ENCODE peak calls at places on chromosome 14, in eight cellular contexts. W, M, Z, N, X, U, H and P are unnamed samples.

GRCh38 chr14:104288272-104288671 is 149.9 kb downstream of the KIF26A start:
- DNase-seq in H (no peak), U (no peak), N (no peak), Z (no peak), X (no peak), M (no peak), W (no peak), P (no peak)

GRCh38 chr14:35416108-35416750 is 11.7 kb upstream of the NFKBIA start:
- DNase-seq in U (no peak), X (no peak), H (peak), Z (no peak), N (no peak), W (no peak), M (no peak), P (no peak)

GRCh38 chr14:105376521-105377440 is 21.6 kb upstream of the TEX22 start:
- DNase-seq in W (no peak), H (no peak), N (no peak), Z (no peak), U (no peak), M (no peak), X (no peak), P (no peak)

GRCh38 chr14:89417469-89418225 is 614 bp upstream of the FOXN3 start:
- DNase-seq in X (peak), Z (peak), M (peak), U (no peak), H (peak), W (peak), N (no peak), P (peak)

GRCh38 chr14:101101456-101102056 is 198.0 kb upstream of the RTL1 start:
- DNase-seq in U (no peak), X (no peak), H (no peak), Z (no peak), N (no peak), M (no peak), W (no peak), P (peak)

GRCh38 chr14:72774894-72775620 is 118.8 kb downstream of the DPF3 start:
- DNase-seq in U (no peak), M (no peak), N (no peak), Z (no peak), W (no peak), H (no peak), X (no peak), P (no peak)

GRCh38 chr14:78448483-78449094 is 278.4 kb downstream of the NRXN3 start:
- DNase-seq in H (peak), N (peak), U (peak), Z (peak), M (peak), W (peak), X (peak), P (peak)

GRCh38 chr14:101506921-101507300 is 54.4 kb upstream of the DIO3 start:
- DNase-seq in X (no peak), U (no peak), N (no peak), H (no peak), Z (no peak), M (no peak), W (no peak), P (no peak)

GRCh38 chr14:83975435-83976222 is 1554.3 kb upstream of the FLRT2 start:
- DNase-seq in Z (no peak), N (no peak), X (peak), H (no peak), W (no peak), M (peak), U (no peak), P (peak)

GRCh38 chr14:106346084-106346483 is 819.7 kb downstream of the TMEM121 start:
- DNase-seq in H (no peak), W (no peak), M (no peak), Z (no peak), N (no peak), X (no peak), U (no peak), P (no peak)

GRCh38 chr14:35814371-35815005 is 5.4 kb upstream of the RALGAPA1 start:
- DNase-seq in X (peak), H (peak), U (peak), W (peak), Z (peak), N (no peak), M (peak), P (peak)

GRCh38 chr14:64233791-64234190 is 60.4 kb downstream of the ESR2 start:
- DNase-seq in Z (no peak), N (no peak), M (no peak), W (no peak), X (no peak), U (no peak), H (no peak), P (no peak)

GRCh38 chr14:71415404-71415690 is 508.1 kb downstream of the PCNX1 start:
- DNase-seq in X (peak), H (no peak), U (no peak), M (no peak), N (no peak), W (no peak), Z (no peak), P (peak)

GRCh38 chr14:75411194-75411552 is 16.6 kb upstream of the JDP2 start:
- DNase-seq in U (no peak), X (no peak), Z (no peak), N (no peak), W (no peak), H (no peak), M (no peak), P (no peak)

GRCh38 chr14:89406941-89407340 is 10.1 kb downstream of the FOXN3 start:
- DNase-seq in M (no peak), U (no peak), W (no peak), H (no peak), X (peak), Z (no peak), N (no peak), P (peak)

GRCh38 chr14:91545204-91545603 is 35.1 kb upstream of the PPP4R3A start:
- DNase-seq in N (no peak), U (no peak), W (no peak), Z (no peak), M (no peak), H (no peak), X (no peak), P (no peak)

GRCh38 chr14:66496911-66497310 is 10.7 kb downstream of the CCDC196 start:
- DNase-seq in U (no peak), W (no peak), X (no peak), Z (no peak), M (no peak), H (no peak), N (no peak), P (no peak)

GRCh38 chr14:54627325-54627717 is 60.4 kb downstream of the SAMD4A start:
- DNase-seq in N (no peak), H (no peak), U (no peak), W (no peak), M (no peak), X (no peak), Z (no peak), P (peak)

GRCh38 chr14:50109342-50109741 is 7.0 kb downstream of the VCPKMT start:
- DNase-seq in W (no peak), H (no peak), U (no peak), Z (no peak), M (peak), N (no peak), X (peak), P (peak)

GRCh38 chr14:31930493-31931225 is 146.4 kb upstream of the ARHGAP5 start:
- DNase-seq in W (no peak), N (no peak), Z (no peak), X (peak), M (no peak), U (no peak), H (no peak), P (peak)

GRCh38 chr14:67553547-67553946 is 20.5 kb downstream of the PLEKHH1 start:
- DNase-seq in H (no peak), X (no peak), U (no peak), M (no peak), Z (no peak), N (no peak), W (no peak), P (no peak)

GRCh38 chr14:38101679-38102078 is 106.0 kb upstream of the SSTR1 start:
- DNase-seq in H (no peak), N (no peak), W (no peak), U (no peak), X (no peak), Z (no peak), M (no peak), P (no peak)

GRCh38 chr14:81476816-81477215 is 56.8 kb downstream of the SEL1L start:
- DNase-seq in H (no peak), X (no peak), Z (no peak), M (no peak), W (no peak), N (no peak), U (no peak), P (no peak)

GRCh38 chr14:97233319-97233980 is 436.3 kb downstream of the VRK1 start:
- DNase-seq in M (no peak), H (no peak), U (no peak), N (no peak), X (no peak), Z (no peak), W (no peak), P (no peak)

GRCh38 chr14:56217380-56218045 is 99.3 kb downstream of the PELI2 start:
- DNase-seq in Z (no peak), U (no peak), M (no peak), W (no peak), H (no peak), N (no peak), X (no peak), P (no peak)

GRCh38 chr14:61927521-61927920 is 165.3 kb downstream of the SNAPC1 start:
- DNase-seq in Z (no peak), W (peak), N (peak), U (peak), M (no peak), H (no peak), X (peak), P (peak)

GRCh38 chr14:101446387-101446969 is 114.8 kb upstream of the DIO3 start:
- DNase-seq in N (no peak), Z (no peak), W (no peak), X (no peak), U (no peak), M (no peak), H (no peak), P (no peak)

GRCh38 chr14:34199585-34199984 is 248.7 kb upstream of the EGLN3 start:
- DNase-seq in U (peak), M (no peak), Z (no peak), X (peak), H (no peak), W (no peak), N (no peak), P (peak)

GRCh38 chr14:60206837-60207533 is 41.8 kb upstream of the DHRS7 start:
- DNase-seq in X (no peak), U (no peak), W (no peak), Z (no peak), M (no peak), N (no peak), H (no peak), P (no peak)

GRCh38 chr14:99654235-99655000 is 9.5 kb downstream of the HHIPL1 start:
- DNase-seq in H (no peak), M (no peak), U (peak), Z (no peak), W (peak), N (peak), X (peak), P (peak)

GRCh38 chr14:27506272-27506671 is 908.4 kb upstream of the NOVA1 start:
- DNase-seq in U (no peak), W (no peak), M (no peak), H (no peak), X (no peak), Z (no peak), N (no peak), P (no peak)

GRCh38 chr14:61099221-61099835 is 118.3 kb downstream of the SLC38A6 start:
- DNase-seq in U (no peak), H (no peak), M (no peak), N (no peak), W (no peak), X (peak), Z (no peak), P (peak)

GRCh38 chr14:51317373-51317772 is 77.3 kb downstream of the TMX1 start:
- DNase-seq in M (no peak), U (no peak), N (no peak), Z (no peak), W (no peak), H (no peak), X (no peak), P (no peak)

GRCh38 chr14:39492267-39492666 is 60.0 kb upstream of the FBXO33 start:
- DNase-seq in W (no peak), X (peak), N (no peak), M (no peak), H (no peak), U (peak), Z (no peak), P (peak)

GRCh38 chr14:105413542-105413886 is 6.1 kb upstream of the MTA1 start:
- DNase-seq in N (no peak), U (no peak), M (no peak), W (no peak), H (no peak), Z (no peak), X (no peak), P (no peak)